ENCODE peak calls at places on chromosome X, in ten cellular contexts. P, I, L, Z, W, S, G, B, R and O are unnamed samples.

GRCh38 chrX:111585337-111585736 is 73.9 kb downstream of the SERTM2 start:
- DNase-seq in R (no peak), S (no peak), W (no peak), B (no peak), P (no peak), G (peak; percentile 27), I (no peak), L (no peak), Z (no peak), O (no peak)

GRCh38 chrX:120457766-120458180 is 11.3 kb downstream of the LAMP2 start:
- DNase-seq in R (no peak), W (no peak), Z (peak; percentile 81), I (no peak), L (peak; percentile 90), G (no peak), B (peak; percentile 85), P (no peak), S (no peak), O (no peak)

GRCh38 chrX:20973038-20973437 is 401.2 kb upstream of the CNKSR2 start:
- DNase-seq in S (no peak), P (no peak), I (no peak), G (no peak), L (no peak), Z (no peak), R (no peak), W (no peak), B (no peak), O (no peak)

GRCh38 chrX:40096395-40097091 is 1.2 kb downstream of the BCOR start:
- DNase-seq in B (no peak), Z (peak; percentile 57), G (peak; percentile 58), S (peak; percentile 81), L (no peak), W (no peak), P (peak; percentile 62), R (peak; percentile 37), I (peak; percentile 74), O (peak; percentile 45)

GRCh38 chrX:31546130-31546529 is 474.3 kb upstream of the FTHL17 start:
- DNase-seq in P (no peak), L (peak; percentile 88), I (peak; percentile 58), Z (peak; percentile 79), W (no peak), R (no peak), S (no peak), G (no peak), B (peak; percentile 45), O (peak; percentile 1)

GRCh38 chrX:112849010-112849409 is 8.4 kb upstream of the AMOT start:
- DNase-seq in R (no peak), G (no peak), W (no peak), I (no peak), L (no peak), S (no peak), P (no peak), Z (peak; percentile 24), B (no peak), O (no peak)

GRCh38 chrX:51922561-51922960 is 29.1 kb downstream of the MAGED1 start:
- DNase-seq in S (no peak), P (no peak), G (no peak), Z (no peak), B (no peak), I (no peak), W (no peak), L (no peak), R (no peak), O (no peak)

GRCh38 chrX:19823031-19823430 is 64.4 kb downstream of the SH3KBP1 start:
- DNase-seq in R (no peak), L (no peak), G (no peak), Z (no peak), S (no peak), B (no peak), I (no peak), P (no peak), W (no peak), O (no peak)

GRCh38 chrX:129663171-129663570 is 8.4 kb upstream of the APLN start:
- DNase-seq in S (no peak), Z (peak; percentile 82), B (no peak), G (no peak), W (no peak), P (no peak), I (no peak), R (no peak), L (no peak), O (no peak)

GRCh38 chrX:20028588-20028987 is 37.7 kb upstream of the BCLAF3 start:
- DNase-seq in W (no peak), R (no peak), L (no peak), G (no peak), B (no peak), S (no peak), I (no peak), Z (no peak), P (no peak), O (no peak)

GRCh38 chrX:44542567-44543325 is at the start of gene FUNDC1:
- DNase-seq in I (peak; percentile 96), B (peak; percentile 88), G (peak; percentile 89), S (peak; percentile 96), R (peak; percentile 93), P (peak; percentile 94), Z (peak; percentile 96), L (peak; percentile 83), W (peak; percentile 96), O (peak; percentile 95)
- TF ChIP-seq CTCF in I (no peak), B (peak; percentile 40), G (peak; percentile 11), S (no peak), R (peak; percentile 22), P (peak; percentile 25), Z (peak; percentile 23), L (no peak), W (no peak), O (no peak)

DNA sequence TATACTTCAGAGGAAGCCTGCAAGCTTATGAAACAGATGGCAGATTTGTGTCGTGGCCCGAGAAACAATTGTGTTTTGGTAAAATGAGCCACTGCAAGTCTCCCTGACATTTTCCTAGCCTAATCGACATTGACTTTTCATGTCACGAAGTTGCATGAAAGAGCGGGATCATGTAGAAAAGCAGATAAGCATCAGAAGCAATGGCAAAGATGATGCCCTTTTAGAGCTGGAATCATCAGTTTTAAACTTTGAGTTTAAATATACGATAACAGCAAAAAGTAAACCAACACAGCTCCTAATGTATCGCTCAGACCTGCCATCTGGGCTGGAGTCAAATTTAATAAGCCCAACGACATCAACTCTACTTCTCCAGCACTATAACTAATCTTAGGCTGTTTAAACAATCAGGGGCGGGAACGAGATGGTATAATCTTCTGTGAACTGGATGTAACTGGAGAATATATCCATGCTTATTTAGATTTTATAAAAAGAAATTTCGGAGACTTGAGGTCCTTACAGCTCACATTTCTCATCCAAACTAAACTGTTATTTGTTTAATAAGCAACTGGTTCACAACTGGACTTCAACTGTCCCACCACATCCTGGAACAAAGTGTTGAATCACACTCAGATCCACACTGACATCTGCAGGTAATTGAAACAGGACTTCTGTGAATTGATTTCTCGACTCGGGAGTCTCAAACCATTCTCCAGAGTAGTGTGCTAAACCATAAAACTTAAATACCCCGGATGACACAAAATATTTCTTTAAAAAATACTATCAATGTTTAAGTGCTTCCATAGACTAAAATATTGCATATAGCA is 95.1 kb upstream of the PLAC1 start:
- DNase-seq in R (no peak), S (no peak), L (no peak), B (peak; percentile 4), Z (peak; percentile 71), P (no peak), G (no peak), W (no peak), I (no peak), O (no peak)
- TF ChIP-seq CTCF in R (no peak), S (no peak), L (peak; percentile 7), B (peak; percentile 20), Z (peak; percentile 30), P (no peak), G (no peak), W (no peak), I (peak; percentile 12), O (no peak)

GRCh38 chrX:54419559-54420302 is 20.5 kb upstream of the TSR2 start:
- DNase-seq in B (no peak), L (no peak), Z (no peak), R (peak; percentile 71), G (no peak), P (no peak), S (no peak), W (no peak), I (no peak), O (no peak)

GRCh38 chrX:54422168-54422567 is 18.0 kb upstream of the TSR2 start:
- DNase-seq in P (no peak), Z (no peak), L (no peak), R (no peak), G (no peak), I (no peak), B (no peak), S (no peak), W (no peak), O (no peak)

GRCh38 chrX:54427837-54428424 is 12.3 kb upstream of the TSR2 start:
- DNase-seq in R (no peak), I (no peak), B (no peak), G (no peak), Z (no peak), W (no peak), S (no peak), L (no peak), P (no peak), O (no peak)

DNA sequence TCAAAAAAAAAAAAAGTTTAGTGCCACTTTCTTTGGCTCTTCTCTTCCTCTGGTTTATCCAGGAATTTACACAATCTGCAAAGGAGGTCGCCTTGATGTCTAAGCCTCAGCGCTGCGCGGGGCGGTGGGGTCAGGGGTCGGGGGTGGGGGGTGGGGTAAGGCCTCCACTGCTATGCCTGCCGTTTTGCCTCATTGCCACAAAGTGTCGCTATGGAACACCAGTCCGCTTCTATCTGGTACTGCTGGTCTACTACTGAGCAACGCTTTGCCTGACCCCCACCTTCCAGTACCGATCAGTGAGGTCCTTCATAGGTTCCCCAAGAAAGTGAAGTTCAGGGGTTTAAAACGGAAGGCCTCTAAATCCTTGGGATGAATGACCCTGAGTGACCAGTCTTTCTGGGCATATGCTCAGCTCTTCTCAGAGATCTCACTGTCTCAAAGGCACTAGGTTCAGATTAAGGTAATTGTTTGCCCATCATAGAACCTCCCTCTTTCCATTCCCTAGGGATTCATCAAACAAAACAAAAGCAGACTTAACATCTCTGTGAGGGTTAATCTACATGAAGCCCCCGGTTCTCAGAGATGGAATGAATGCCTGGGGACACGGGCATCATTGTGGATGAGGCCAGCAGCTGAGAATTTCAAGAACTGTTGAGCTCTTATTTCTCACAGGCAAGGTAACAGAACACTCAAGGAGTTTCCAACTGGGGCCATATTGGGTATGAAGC is 16.9 kb upstream of the TSR2 start:
- DNase-seq in I (no peak), W (peak; percentile 44), R (peak; percentile 18), B (no peak), Z (peak; percentile 10), S (no peak), P (no peak), G (peak; percentile 13), L (no peak), O (no peak)
- TF ChIP-seq CTCF in I (no peak), W (no peak), R (no peak), B (no peak), Z (no peak), S (no peak), P (no peak), G (no peak), L (no peak), O (no peak)

DNA sequence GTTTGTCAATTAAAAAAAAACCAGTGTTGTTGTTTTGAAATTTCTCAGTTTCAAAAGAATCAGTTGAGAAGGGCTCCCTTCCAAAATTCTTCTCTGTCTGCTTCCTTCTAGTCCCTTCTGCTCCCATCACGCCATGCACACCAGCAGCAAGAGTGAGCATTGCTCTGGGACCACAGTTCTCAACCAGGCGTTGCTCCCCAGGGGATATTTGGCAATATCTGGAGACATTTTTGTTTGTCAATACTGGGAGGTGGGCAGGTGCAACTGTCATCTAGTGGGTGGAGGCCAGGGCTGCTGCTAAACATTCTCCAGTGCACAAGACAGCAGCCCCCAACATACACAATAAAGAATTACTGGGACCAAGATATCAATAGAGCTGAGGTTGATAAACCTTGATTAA is 74.8 kb upstream of the EGFL6 start:
- DNase-seq in R (no peak), P (no peak), W (no peak), G (no peak), Z (no peak), I (no peak), B (no peak), L (no peak), S (no peak), O (no peak)
- TF ChIP-seq CTCF in R (no peak), P (no peak), W (no peak), G (no peak), Z (no peak), I (no peak), B (no peak), L (no peak), S (no peak), O (no peak)